ENCODE peak calls at places on chromosomes 1 and 21, in ten cellular contexts. One of them, this sample, is unnamed.

GRCh38 chr1:231192620-231193163 is 30.8 kb downstream of the TRIM67 start:
- DNase-seq in KBM-7: no peak
- DNase-seq in NCI-H510A treated with DMSO at 0.1 percent for 48 hours: no peak
- DNase-seq in HFF-Myc: no peak
- DNase-seq in heart right ventricle: peak
- DNase-seq in NCI-H345: no peak
- DNase-seq in esophagus squamous epithelium: no peak
- DNase-seq in NCI-H460: no peak
- DNase-seq in tibial artery: no peak
- DNase-seq in fibroblast of pulmonary artery: peak
- DNase-seq in this sample: no peak

GRCh38 chr21:42844411-42845113 is 34.8 kb downstream of the WDR4 start:
- DNase-seq in NCI-H460: no peak
- DNase-seq in esophagus squamous epithelium: no peak
- DNase-seq in heart right ventricle: peak
- DNase-seq in fibroblast of pulmonary artery: no peak
- DNase-seq in KBM-7: no peak
- DNase-seq in tibial artery: peak
- DNase-seq in HFF-Myc: no peak
- DNase-seq in NCI-H345: no peak
- DNase-seq in NCI-H510A treated with DMSO at 0.1 percent for 48 hours: no peak
- DNase-seq in this sample: no peak

GRCh38 chr1:17909634-17910033 is 154.5 kb downstream of the ACTL8 start:
- DNase-seq in HFF-Myc: no peak
- DNase-seq in NCI-H460: no peak
- DNase-seq in NCI-H345: no peak
- DNase-seq in esophagus squamous epithelium: no peak
- DNase-seq in fibroblast of pulmonary artery: peak
- DNase-seq in KBM-7: no peak
- DNase-seq in heart right ventricle: no peak
- DNase-seq in tibial artery: no peak
- DNase-seq in NCI-H510A treated with DMSO at 0.1 percent for 48 hours: no peak
- DNase-seq in this sample: no peak

GRCh38 chr1:78715181-78715661 is 65.6 kb downstream of the IFI44 start:
- DNase-seq in fibroblast of pulmonary artery: peak
- DNase-seq in KBM-7: no peak
- DNase-seq in tibial artery: no peak
- DNase-seq in heart right ventricle: no peak
- DNase-seq in NCI-H510A treated with DMSO at 0.1 percent for 48 hours: no peak
- DNase-seq in HFF-Myc: no peak
- DNase-seq in esophagus squamous epithelium: no peak
- DNase-seq in NCI-H460: no peak
- DNase-seq in NCI-H345: no peak
- DNase-seq in this sample: no peak

GRCh38 chr1:244834596-244835275 is 722 bp upstream of the COX20 start:
- DNase-seq in HFF-Myc: peak
- DNase-seq in NCI-H345: peak
- DNase-seq in esophagus squamous epithelium: peak
- DNase-seq in KBM-7: peak
- DNase-seq in tibial artery: peak
- DNase-seq in heart right ventricle: peak
- DNase-seq in fibroblast of pulmonary artery: peak
- DNase-seq in NCI-H460: peak
- DNase-seq in NCI-H510A treated with DMSO at 0.1 percent for 48 hours: peak
- DNase-seq in this sample: no peak

GRCh38 chr1:234659538-234659937 is 49.6 kb upstream of the IRF2BP2 start:
- DNase-seq in NCI-H460: no peak
- DNase-seq in HFF-Myc: peak
- DNase-seq in esophagus squamous epithelium: no peak
- DNase-seq in NCI-H510A treated with DMSO at 0.1 percent for 48 hours: no peak
- DNase-seq in NCI-H345: no peak
- DNase-seq in fibroblast of pulmonary artery: peak
- DNase-seq in tibial artery: no peak
- DNase-seq in KBM-7: no peak
- DNase-seq in heart right ventricle: no peak
- DNase-seq in this sample: peak

GRCh38 chr1:201531551-201532425 is 7.1 kb upstream of the NAV1 start:
- DNase-seq in KBM-7: peak
- DNase-seq in esophagus squamous epithelium: no peak
- DNase-seq in NCI-H345: peak
- DNase-seq in tibial artery: no peak
- DNase-seq in NCI-H510A treated with DMSO at 0.1 percent for 48 hours: peak
- DNase-seq in HFF-Myc: no peak
- DNase-seq in fibroblast of pulmonary artery: no peak
- DNase-seq in heart right ventricle: peak
- DNase-seq in NCI-H460: no peak
- DNase-seq in this sample: no peak

GRCh38 chr1:160205974-160206369 is 788 bp downstream of the PEA15 start:
- DNase-seq in fibroblast of pulmonary artery: peak
- DNase-seq in esophagus squamous epithelium: no peak
- DNase-seq in NCI-H345: no peak
- DNase-seq in NCI-H510A treated with DMSO at 0.1 percent for 48 hours: no peak
- DNase-seq in tibial artery: peak
- DNase-seq in heart right ventricle: peak
- DNase-seq in KBM-7: no peak
- DNase-seq in NCI-H460: peak
- DNase-seq in HFF-Myc: peak
- DNase-seq in this sample: peak

GRCh38 chr1:159826436-159827101 is at the start of gene SLAMF8:
- DNase-seq in esophagus squamous epithelium: no peak
- DNase-seq in tibial artery: peak
- DNase-seq in NCI-H345: no peak
- DNase-seq in KBM-7: peak
- DNase-seq in fibroblast of pulmonary artery: peak
- DNase-seq in HFF-Myc: no peak
- DNase-seq in NCI-H510A treated with DMSO at 0.1 percent for 48 hours: no peak
- DNase-seq in heart right ventricle: peak
- DNase-seq in NCI-H460: no peak
- DNase-seq in this sample: peak

GRCh38 chr1:163248064-163248463 is 45.3 kb upstream of the RGS5 start:
- DNase-seq in NCI-H460: no peak
- DNase-seq in HFF-Myc: no peak
- DNase-seq in tibial artery: no peak
- DNase-seq in heart right ventricle: no peak
- DNase-seq in fibroblast of pulmonary artery: no peak
- DNase-seq in KBM-7: no peak
- DNase-seq in NCI-H510A treated with DMSO at 0.1 percent for 48 hours: no peak
- DNase-seq in esophagus squamous epithelium: no peak
- DNase-seq in NCI-H345: no peak
- DNase-seq in this sample: no peak

GRCh38 chr1:6918286-6918907 is 133.1 kb downstream of the CAMTA1 start:
- DNase-seq in HFF-Myc: no peak
- DNase-seq in NCI-H345: no peak
- DNase-seq in KBM-7: no peak
- DNase-seq in NCI-H510A treated with DMSO at 0.1 percent for 48 hours: no peak
- DNase-seq in heart right ventricle: no peak
- DNase-seq in fibroblast of pulmonary artery: no peak
- DNase-seq in esophagus squamous epithelium: no peak
- DNase-seq in NCI-H460: no peak
- DNase-seq in tibial artery: no peak
- DNase-seq in this sample: no peak

GRCh38 chr1:184553845-184554244 is 167.0 kb downstream of the C1orf21 start:
- DNase-seq in NCI-H510A treated with DMSO at 0.1 percent for 48 hours: no peak
- DNase-seq in NCI-H345: no peak
- DNase-seq in HFF-Myc: no peak
- DNase-seq in NCI-H460: no peak
- DNase-seq in heart right ventricle: no peak
- DNase-seq in fibroblast of pulmonary artery: no peak
- DNase-seq in KBM-7: no peak
- DNase-seq in tibial artery: no peak
- DNase-seq in esophagus squamous epithelium: no peak
- DNase-seq in this sample: no peak

GRCh38 chr1:88736633-88737248 is 52.7 kb downstream of the PKN2 start:
- DNase-seq in fibroblast of pulmonary artery: peak
- DNase-seq in HFF-Myc: peak
- DNase-seq in NCI-H345: no peak
- DNase-seq in heart right ventricle: no peak
- DNase-seq in esophagus squamous epithelium: no peak
- DNase-seq in KBM-7: peak
- DNase-seq in tibial artery: no peak
- DNase-seq in NCI-H460: peak
- DNase-seq in NCI-H510A treated with DMSO at 0.1 percent for 48 hours: no peak
- DNase-seq in this sample: no peak

GRCh38 chr1:99648107-99648506 is 2.2 kb downstream of the PALMD start:
- DNase-seq in NCI-H460: peak
- DNase-seq in tibial artery: peak
- DNase-seq in NCI-H510A treated with DMSO at 0.1 percent for 48 hours: no peak
- DNase-seq in HFF-Myc: no peak
- DNase-seq in KBM-7: no peak
- DNase-seq in esophagus squamous epithelium: no peak
- DNase-seq in NCI-H345: no peak
- DNase-seq in fibroblast of pulmonary artery: peak
- DNase-seq in heart right ventricle: peak
- DNase-seq in this sample: no peak

GRCh38 chr1:157113116-157113515 is 13.5 kb upstream of the ETV3L start:
- DNase-seq in fibroblast of pulmonary artery: no peak
- DNase-seq in NCI-H345: no peak
- DNase-seq in NCI-H510A treated with DMSO at 0.1 percent for 48 hours: no peak
- DNase-seq in heart right ventricle: no peak
- DNase-seq in NCI-H460: no peak
- DNase-seq in KBM-7: no peak
- DNase-seq in HFF-Myc: no peak
- DNase-seq in tibial artery: no peak
- DNase-seq in esophagus squamous epithelium: no peak
- DNase-seq in this sample: no peak

GRCh38 chr1:153619171-153619570 is 3.0 kb upstream of the S100A14 start:
- DNase-seq in KBM-7: no peak
- DNase-seq in fibroblast of pulmonary artery: no peak
- DNase-seq in tibial artery: no peak
- DNase-seq in heart right ventricle: no peak
- DNase-seq in HFF-Myc: no peak
- DNase-seq in esophagus squamous epithelium: no peak
- DNase-seq in NCI-H510A treated with DMSO at 0.1 percent for 48 hours: no peak
- DNase-seq in NCI-H345: no peak
- DNase-seq in NCI-H460: no peak
- DNase-seq in this sample: no peak

GRCh38 chr1:201546093-201546492 is 7.2 kb downstream of the NAV1 start:
- DNase-seq in KBM-7: no peak
- DNase-seq in tibial artery: no peak
- DNase-seq in esophagus squamous epithelium: no peak
- DNase-seq in fibroblast of pulmonary artery: no peak
- DNase-seq in NCI-H460: peak
- DNase-seq in NCI-H510A treated with DMSO at 0.1 percent for 48 hours: peak
- DNase-seq in HFF-Myc: no peak
- DNase-seq in NCI-H345: peak
- DNase-seq in heart right ventricle: no peak
- DNase-seq in this sample: no peak

GRCh38 chr1:232416026-232416568 is 213.8 kb downstream of the SIPA1L2 start:
- DNase-seq in heart right ventricle: no peak
- DNase-seq in NCI-H345: no peak
- DNase-seq in fibroblast of pulmonary artery: no peak
- DNase-seq in NCI-H460: no peak
- DNase-seq in esophagus squamous epithelium: no peak
- DNase-seq in NCI-H510A treated with DMSO at 0.1 percent for 48 hours: no peak
- DNase-seq in tibial artery: no peak
- DNase-seq in HFF-Myc: no peak
- DNase-seq in KBM-7: no peak
- DNase-seq in this sample: no peak

GRCh38 chr1:5620997-5621396 is 371.2 kb downstream of the NPHP4 start:
- DNase-seq in NCI-H460: no peak
- DNase-seq in KBM-7: peak
- DNase-seq in heart right ventricle: no peak
- DNase-seq in esophagus squamous epithelium: no peak
- DNase-seq in tibial artery: no peak
- DNase-seq in fibroblast of pulmonary artery: no peak
- DNase-seq in HFF-Myc: no peak
- DNase-seq in NCI-H345: peak
- DNase-seq in NCI-H510A treated with DMSO at 0.1 percent for 48 hours: peak
- DNase-seq in this sample: no peak

GRCh38 chr1:94522304-94522703 is 19.3 kb downstream of the F3 start:
- DNase-seq in NCI-H345: peak
- DNase-seq in fibroblast of pulmonary artery: peak
- DNase-seq in HFF-Myc: peak
- DNase-seq in NCI-H510A treated with DMSO at 0.1 percent for 48 hours: peak
- DNase-seq in heart right ventricle: peak
- DNase-seq in KBM-7: peak
- DNase-seq in NCI-H460: no peak
- DNase-seq in esophagus squamous epithelium: no peak
- DNase-seq in tibial artery: no peak
- DNase-seq in this sample: no peak

GRCh38 chr1:221672160-221672762 is 69.6 kb downstream of the DUSP10 start:
- DNase-seq in KBM-7: no peak
- DNase-seq in HFF-Myc: peak
- DNase-seq in tibial artery: no peak
- DNase-seq in NCI-H345: no peak
- DNase-seq in NCI-H510A treated with DMSO at 0.1 percent for 48 hours: no peak
- DNase-seq in esophagus squamous epithelium: no peak
- DNase-seq in fibroblast of pulmonary artery: peak
- DNase-seq in heart right ventricle: no peak
- DNase-seq in NCI-H460: no peak
- DNase-seq in this sample: no peak

GRCh38 chr1:84300501-84300900 is 1.0 kb upstream of the SAMD13 start:
- DNase-seq in NCI-H345: no peak
- DNase-seq in NCI-H510A treated with DMSO at 0.1 percent for 48 hours: peak
- DNase-seq in heart right ventricle: no peak
- DNase-seq in HFF-Myc: no peak
- DNase-seq in esophagus squamous epithelium: no peak
- DNase-seq in tibial artery: no peak
- DNase-seq in NCI-H460: no peak
- DNase-seq in KBM-7: no peak
- DNase-seq in fibroblast of pulmonary artery: no peak
- DNase-seq in this sample: no peak

GRCh38 chr1:92701147-92701546 is 83.8 kb downstream of the EVI5 start:
- DNase-seq in fibroblast of pulmonary artery: peak
- DNase-seq in KBM-7: no peak
- DNase-seq in HFF-Myc: no peak
- DNase-seq in NCI-H460: no peak
- DNase-seq in esophagus squamous epithelium: no peak
- DNase-seq in tibial artery: no peak
- DNase-seq in heart right ventricle: no peak
- DNase-seq in NCI-H345: no peak
- DNase-seq in NCI-H510A treated with DMSO at 0.1 percent for 48 hours: no peak
- DNase-seq in this sample: no peak

GRCh38 chr1:187229496-187229895 is 400.7 kb downstream of the PLA2G4A start:
- DNase-seq in HFF-Myc: no peak
- DNase-seq in tibial artery: no peak
- DNase-seq in heart right ventricle: no peak
- DNase-seq in NCI-H345: no peak
- DNase-seq in esophagus squamous epithelium: no peak
- DNase-seq in fibroblast of pulmonary artery: no peak
- DNase-seq in KBM-7: no peak
- DNase-seq in NCI-H460: no peak
- DNase-seq in NCI-H510A treated with DMSO at 0.1 percent for 48 hours: no peak
- DNase-seq in this sample: no peak

GRCh38 chr1:119808491-119808890 is 2.8 kb downstream of the REG4 start:
- DNase-seq in NCI-H460: no peak
- DNase-seq in NCI-H345: no peak
- DNase-seq in HFF-Myc: no peak
- DNase-seq in heart right ventricle: no peak
- DNase-seq in NCI-H510A treated with DMSO at 0.1 percent for 48 hours: no peak
- DNase-seq in esophagus squamous epithelium: no peak
- DNase-seq in fibroblast of pulmonary artery: no peak
- DNase-seq in tibial artery: no peak
- DNase-seq in KBM-7: no peak
- DNase-seq in this sample: no peak

GRCh38 chr21:29105218-29105617 is 25.2 kb upstream of the MAP3K7CL start:
- DNase-seq in heart right ventricle: no peak
- DNase-seq in HFF-Myc: no peak
- DNase-seq in fibroblast of pulmonary artery: peak
- DNase-seq in NCI-H460: no peak
- DNase-seq in KBM-7: no peak
- DNase-seq in tibial artery: no peak
- DNase-seq in esophagus squamous epithelium: no peak
- DNase-seq in NCI-H510A treated with DMSO at 0.1 percent for 48 hours: peak
- DNase-seq in NCI-H345: no peak
- DNase-seq in this sample: no peak

GRCh38 chr1:180925471-180926051 is 12.9 kb downstream of the KIAA1614 start:
- DNase-seq in esophagus squamous epithelium: no peak
- DNase-seq in heart right ventricle: no peak
- DNase-seq in KBM-7: no peak
- DNase-seq in HFF-Myc: no peak
- DNase-seq in fibroblast of pulmonary artery: no peak
- DNase-seq in tibial artery: no peak
- DNase-seq in NCI-H460: no peak
- DNase-seq in NCI-H510A treated with DMSO at 0.1 percent for 48 hours: no peak
- DNase-seq in NCI-H345: no peak
- DNase-seq in this sample: no peak

GRCh38 chr21:16570196-16570595 is 840.4 kb downstream of the USP25 start:
- DNase-seq in heart right ventricle: no peak
- DNase-seq in NCI-H510A treated with DMSO at 0.1 percent for 48 hours: no peak
- DNase-seq in fibroblast of pulmonary artery: no peak
- DNase-seq in HFF-Myc: no peak
- DNase-seq in NCI-H460: peak
- DNase-seq in NCI-H345: no peak
- DNase-seq in KBM-7: no peak
- DNase-seq in esophagus squamous epithelium: no peak
- DNase-seq in tibial artery: no peak
- DNase-seq in this sample: no peak

This sample was measured in stimulated activated effector memory CD8-positive, alpha-beta T cell treated with anti-CD3 and anti-CD28 coated beads, Interleukin-12 subunit alpha, Interleukin-12 subunit beta, amount 100 ng/mL, for 72 hours.